ENCODE peak calls at places on chromosomes 12 and 14, in nine cellular contexts. X is kidney, J is HFF-Myc, B is iPS DF 6.9, W is fibroblast of lung, Y is NT2/D1, M is thoracic aorta, O is astrocyte of the spinal cord, G is endothelial cell of umbilical vein. P is an unnamed sample.

GRCh38 chr12:26338574-26339572 is 143.5 kb downstream of the SSPN start:
- DNase-seq in W (peak; percentile 20), J (no peak), Y (no peak), O (peak; percentile 51), M (no peak), X (no peak), G (peak; percentile 21), B (no peak), P (no peak)

GRCh38 chr12:122199484-122200355 is 3.8 kb upstream of the B3GNT4 start:
- DNase-seq in W (no peak), Y (no peak), G (no peak), O (no peak), X (no peak), J (no peak), B (no peak), M (no peak), P (no peak)

GRCh38 chr14:42224053-42224888 is 617.6 kb downstream of the LRFN5 start:
- DNase-seq in J (peak; percentile 57), W (peak; percentile 86), B (peak; percentile 37), Y (peak; percentile 38), G (peak; percentile 47), O (peak; percentile 75), X (no peak), M (peak; percentile 9), P (peak; percentile 30)

GRCh38 chr12:58174316-58174715 is 232.9 kb downstream of the ATP23 start:
- DNase-seq in W (no peak), X (no peak), Y (no peak), G (peak; percentile 9), O (no peak), B (no peak), M (no peak), J (no peak), P (no peak)

GRCh38 chr14:90544566-90544965 is 147.7 kb downstream of the CALM1 start:
- DNase-seq in J (no peak), B (no peak), W (no peak), M (no peak), X (peak; percentile 26), O (no peak), G (no peak), Y (no peak), P (no peak)

GRCh38 chr14:105605501-105606304 is 79.3 kb downstream of the TMEM121 start:
- DNase-seq in X (peak; percentile 56), G (no peak), B (no peak), J (no peak), Y (no peak), O (no peak), W (no peak), M (no peak), P (no peak)

GRCh38 chr14:104659764-104660523 is 29.5 kb upstream of the INF2 start:
- DNase-seq in G (no peak), B (no peak), J (no peak), Y (no peak), X (no peak), O (no peak), M (no peak), W (no peak), P (no peak)

GRCh38 chr12:130846386-130846785 is 7.3 kb upstream of the STX2 start:
- DNase-seq in Y (no peak), J (peak; percentile 41), W (no peak), B (no peak), G (no peak), O (no peak), X (no peak), M (no peak), P (peak; percentile 77)

GRCh38 chr14:24576178-24576577 is at the start of gene CTSG:
- DNase-seq in G (no peak), Y (no peak), B (no peak), X (no peak), M (no peak), O (no peak), J (no peak), W (no peak), P (no peak)

GRCh38 chr12:26226629-26227375 is 31.4 kb downstream of the SSPN start:
- DNase-seq in M (no peak), J (no peak), Y (peak; percentile 74), O (peak; percentile 31), G (peak; percentile 21), X (peak; percentile 77), B (peak; percentile 18), W (peak; percentile 14), P (no peak)

GRCh38 chr12:57243521-57244305 is 7.3 kb downstream of the STAC3 start:
- DNase-seq in O (peak; percentile 75), W (peak; percentile 73), B (no peak), J (no peak), X (peak; percentile 87), G (peak; percentile 68), Y (peak; percentile 77), M (no peak), P (no peak)

GRCh38 chr12:31868980-31869379 is 90.2 kb upstream of the RESF1 start:
- DNase-seq in X (no peak), M (no peak), W (peak; percentile 45), G (peak; percentile 69), Y (no peak), J (peak; percentile 41), O (peak; percentile 29), B (no peak), P (peak; percentile 23)

GRCh38 chr14:23517650-23518329 is 33.8 kb downstream of the ZFHX2 start:
- DNase-seq in X (no peak), W (no peak), J (no peak), G (no peak), O (no peak), B (no peak), M (no peak), Y (no peak), P (no peak)

DNA sequence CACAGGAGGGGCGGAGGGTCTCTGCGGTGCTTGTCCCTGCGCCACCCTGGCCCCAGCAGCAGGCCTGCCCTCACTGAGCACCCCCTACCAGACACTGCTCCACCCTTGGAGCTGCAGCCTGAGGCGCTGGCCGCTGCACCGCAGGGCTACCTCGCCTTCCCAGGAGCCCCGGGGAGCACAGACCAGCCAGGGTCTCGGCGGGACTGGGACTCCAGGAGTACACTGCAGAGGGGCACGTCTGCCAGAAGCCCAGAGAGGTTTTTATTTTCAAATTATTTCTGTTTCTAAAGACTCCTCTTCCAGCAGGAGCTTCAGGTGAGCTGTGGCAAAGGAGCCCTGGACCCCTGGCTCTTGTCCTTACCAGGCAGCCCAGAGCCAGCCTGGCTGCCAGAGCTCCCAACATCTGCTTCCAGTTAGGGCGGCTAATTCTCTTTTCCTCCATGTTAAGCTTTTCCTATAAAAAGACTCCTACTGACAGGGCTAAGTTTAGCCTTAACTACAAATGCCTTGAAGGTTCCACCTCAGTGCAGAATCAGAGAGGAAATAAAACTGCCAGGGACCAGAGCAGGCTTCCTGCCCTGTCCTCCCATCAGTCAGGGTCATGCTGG is 26.4 kb downstream of the DEGS2 start:
- DNase-seq in O (no peak), Y (no peak), X (no peak), B (no peak), G (no peak), J (peak; percentile 44), M (no peak), W (no peak), P (no peak)
- H3K4me3 ChIP-seq in O (no peak overlapping the region), Y (no peak overlapping the region), X (no peak overlapping the region), B (no peak overlapping the region), G (no peak overlapping the region), J (no peak overlapping the region), M (no peak overlapping the region), W (no peak overlapping the region), P (no peak overlapping the region)

DNA sequence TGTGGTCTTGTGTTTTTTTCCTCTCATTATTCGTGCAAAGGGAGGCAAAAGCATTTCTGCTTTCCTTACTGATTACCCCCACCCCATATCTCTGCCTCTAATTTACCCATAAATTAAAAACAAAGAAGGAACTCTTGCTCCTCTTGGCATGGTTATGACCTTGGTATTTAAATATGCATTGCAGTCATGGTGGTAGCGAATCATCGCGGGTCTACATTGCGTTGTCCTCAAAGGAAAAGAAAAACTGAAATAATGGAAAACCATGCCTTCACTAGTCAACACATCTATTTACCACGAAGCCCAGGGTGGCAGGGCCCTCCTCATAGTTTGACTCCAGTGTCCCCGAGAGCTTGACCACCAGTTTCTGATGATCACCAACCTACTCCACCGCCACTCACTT is 126.7 kb upstream of the PARP11 start:
- DNase-seq in M (no peak), Y (no peak), O (no peak), B (no peak), G (no peak), J (no peak), X (no peak), W (no peak), P (no peak)
- H3K4me3 ChIP-seq in M (no peak overlapping the region), Y (no peak overlapping the region), O (no peak overlapping the region), B (no peak overlapping the region), G (no peak overlapping the region), J (no peak overlapping the region), X (no peak overlapping the region), W (no peak overlapping the region), P (no peak overlapping the region)

GRCh38 chr12:51865470-51865745 is 16.9 kb upstream of the FIGNL2 start:
- DNase-seq in W (no peak), Y (no peak), X (peak; percentile 41), O (no peak), G (no peak), M (no peak), J (no peak), B (no peak), P (no peak)

GRCh38 chr12:51864701-51865469 is 16.4 kb upstream of the FIGNL2 start:
- DNase-seq in X (peak; percentile 61), W (no peak), M (no peak), Y (no peak), J (no peak), B (no peak), G (no peak), O (no peak), P (no peak)

GRCh38 chr12:51866762-51867161 is 18.2 kb upstream of the FIGNL2 start:
- DNase-seq in B (no peak), J (no peak), X (peak; percentile 49), G (no peak), O (no peak), M (no peak), Y (no peak), W (no peak), P (no peak)

GRCh38 chr12:51865757-51866270 is 17.3 kb upstream of the FIGNL2 start:
- DNase-seq in X (peak; percentile 43), G (no peak), B (no peak), W (no peak), J (no peak), Y (no peak), O (no peak), M (no peak), P (no peak)

GRCh38 chr12:51866324-51866723 is 17.8 kb upstream of the FIGNL2 start:
- DNase-seq in G (no peak), B (no peak), J (no peak), Y (no peak), X (no peak), M (no peak), W (no peak), O (no peak), P (no peak)
- H3K4me3 ChIP-seq in G (no peak overlapping the region), B (no peak overlapping the region), J (no peak overlapping the region), Y (no peak overlapping the region), X (no peak overlapping the region), M (no peak overlapping the region), W (no peak overlapping the region), O (no peak overlapping the region), P (no peak overlapping the region)

DNA sequence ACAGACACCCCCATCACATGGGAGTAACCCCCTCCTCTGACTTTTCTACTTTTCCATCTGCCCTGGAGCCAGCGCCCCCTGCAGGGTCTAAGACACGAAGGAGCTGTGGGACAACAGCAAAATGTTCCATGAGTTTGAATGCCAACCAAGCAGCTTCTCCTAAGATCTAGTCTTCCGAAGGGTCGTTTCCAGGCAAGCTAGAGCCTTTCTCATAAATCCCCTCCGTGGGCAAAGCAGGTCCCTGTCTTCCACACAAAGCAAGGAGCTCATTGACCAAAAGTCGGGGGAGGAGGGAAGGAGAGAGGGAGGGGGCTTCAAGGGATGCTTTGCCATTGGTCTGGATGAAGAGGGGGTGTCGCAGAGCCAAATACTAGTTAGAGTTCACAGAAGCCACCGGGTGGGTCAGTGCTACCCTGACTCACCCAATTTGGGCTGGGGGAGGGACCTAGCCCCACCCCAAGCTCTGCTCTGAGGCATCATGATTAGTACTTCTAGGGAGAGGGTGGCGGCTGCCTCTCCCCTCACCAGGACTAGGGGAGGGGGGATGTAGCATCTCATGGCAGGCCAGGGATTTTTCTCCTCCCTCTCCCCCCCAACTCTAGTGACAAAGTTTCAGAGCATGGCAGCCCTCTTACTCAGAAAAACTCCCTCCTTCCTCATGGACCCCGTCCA is 1.6 kb downstream of the MSI1 start:
- DNase-seq in M (no peak), J (no peak), X (no peak), G (no peak), O (no peak), Y (no peak), W (no peak), B (no peak), P (no peak)
- H3K4me3 ChIP-seq in M (peak overlapping the region; percentile 63), J (no peak overlapping the region), X (no peak overlapping the region), G (no peak overlapping the region), O (no peak overlapping the region), Y (peak overlapping the region; percentile 73), W (no peak overlapping the region), B (peak overlapping the region; percentile 64), P (peak overlapping the region; percentile 44)